ENCODE peak calls at places on chromosomes 6 and 20, in nine cellular contexts. One of them, this sample, is unnamed.

GRCh38 chr6:145559836-145560235 is 175.5 kb downstream of the EPM2A start:
- DNase-seq in amygdala: no peak
- DNase-seq in GM19239: no peak
- DNase-seq in memory B cell: no peak
- DNase-seq in iPS-NIHi11: no peak
- DNase-seq in ELR: no peak
- DNase-seq in sciatic nerve: no peak
- DNase-seq in GM13977: no peak
- DNase-seq in lung microvascular endothelial cell: no peak
- DNase-seq in this sample: no peak

GRCh38 chr6:26129656-26130055 is 42.4 kb downstream of the HFE start:
- DNase-seq in amygdala: no peak
- DNase-seq in GM19239: no peak
- DNase-seq in memory B cell: no peak
- DNase-seq in iPS-NIHi11: no peak
- DNase-seq in ELR: no peak
- DNase-seq in sciatic nerve: no peak
- DNase-seq in GM13977: no peak
- DNase-seq in lung microvascular endothelial cell: no peak
- DNase-seq in this sample: peak

GRCh38 chr6:132392292-132392691 is 9.0 kb downstream of the MOXD1 start:
- DNase-seq in amygdala: no peak
- DNase-seq in GM19239: no peak
- DNase-seq in memory B cell: no peak
- DNase-seq in iPS-NIHi11: no peak
- DNase-seq in ELR: no peak
- DNase-seq in sciatic nerve: no peak
- DNase-seq in GM13977: no peak
- DNase-seq in lung microvascular endothelial cell: no peak
- DNase-seq in this sample: no peak

GRCh38 chr20:50054626-50055511 is 58.1 kb downstream of the UBE2V1 start:
- DNase-seq in amygdala: peak
- DNase-seq in GM19239: no peak
- DNase-seq in memory B cell: no peak
- DNase-seq in iPS-NIHi11: no peak
- DNase-seq in ELR: no peak
- DNase-seq in sciatic nerve: peak
- DNase-seq in GM13977: no peak
- DNase-seq in lung microvascular endothelial cell: no peak
- DNase-seq in this sample: no peak

GRCh38 chr6:43910638-43911353 is 140.8 kb downstream of the VEGFA start:
- DNase-seq in amygdala: no peak
- DNase-seq in GM19239: no peak
- DNase-seq in memory B cell: no peak
- DNase-seq in iPS-NIHi11: no peak
- DNase-seq in ELR: peak
- DNase-seq in sciatic nerve: no peak
- DNase-seq in GM13977: no peak
- DNase-seq in lung microvascular endothelial cell: no peak
- DNase-seq in this sample: peak

GRCh38 chr6:28154357-28154756 is 12.7 kb downstream of the ZKSCAN8 start:
- DNase-seq in amygdala: no peak
- DNase-seq in GM19239: no peak
- DNase-seq in memory B cell: no peak
- DNase-seq in iPS-NIHi11: no peak
- DNase-seq in ELR: no peak
- DNase-seq in sciatic nerve: no peak
- DNase-seq in GM13977: no peak
- DNase-seq in lung microvascular endothelial cell: no peak
- DNase-seq in this sample: no peak

GRCh38 chr6:168060521-168060931 is 18.5 kb downstream of the FRMD1 start:
- DNase-seq in amygdala: peak
- DNase-seq in GM19239: no peak
- DNase-seq in memory B cell: no peak
- DNase-seq in iPS-NIHi11: peak
- DNase-seq in ELR: peak
- DNase-seq in sciatic nerve: peak
- DNase-seq in GM13977: no peak
- DNase-seq in lung microvascular endothelial cell: peak
- DNase-seq in this sample: no peak

GRCh38 chr6:56868687-56869086 is 86.2 kb upstream of the BEND6 start:
- DNase-seq in amygdala: no peak
- DNase-seq in GM19239: no peak
- DNase-seq in memory B cell: no peak
- DNase-seq in iPS-NIHi11: no peak
- DNase-seq in ELR: peak
- DNase-seq in sciatic nerve: no peak
- DNase-seq in GM13977: no peak
- DNase-seq in lung microvascular endothelial cell: peak
- DNase-seq in this sample: no peak

GRCh38 chr20:47351643-47352331 is 4.7 kb downstream of the ZMYND8 start:
- DNase-seq in amygdala: no peak
- DNase-seq in GM19239: no peak
- DNase-seq in memory B cell: no peak
- DNase-seq in iPS-NIHi11: no peak
- DNase-seq in ELR: peak
- DNase-seq in sciatic nerve: no peak
- DNase-seq in GM13977: no peak
- DNase-seq in lung microvascular endothelial cell: no peak
- DNase-seq in this sample: peak

GRCh38 chr20:19524691-19525090 is 233.4 kb upstream of the RIN2 start:
- DNase-seq in amygdala: no peak
- DNase-seq in GM19239: no peak
- DNase-seq in memory B cell: no peak
- DNase-seq in iPS-NIHi11: no peak
- DNase-seq in ELR: no peak
- DNase-seq in sciatic nerve: no peak
- DNase-seq in GM13977: no peak
- DNase-seq in lung microvascular endothelial cell: no peak
- DNase-seq in this sample: no peak

GRCh38 chr6:21270501-21271290 is 322.9 kb upstream of the SOX4 start:
- DNase-seq in amygdala: no peak
- DNase-seq in GM19239: no peak
- DNase-seq in memory B cell: no peak
- DNase-seq in iPS-NIHi11: no peak
- DNase-seq in ELR: no peak
- DNase-seq in sciatic nerve: no peak
- DNase-seq in GM13977: no peak
- DNase-seq in lung microvascular endothelial cell: no peak
- DNase-seq in this sample: no peak

This sample was measured in NB4.